ENCODE peak calls at places on chromosomes 16 and 17, in seven cellular contexts. Y, J, W, G, K, N and Q are unnamed samples.

GRCh38 chr16:1538804-1539520 is 5.5 kb downstream of the TMEM204 start:
- DNase-seq in G (no peak), K (no peak), Y (no peak), W (no peak), N (no peak), J (no peak), Q (no peak)

GRCh38 chr17:32806646-32807045 is 70.3 kb downstream of the MYO1D start:
- DNase-seq in Y (no peak), K (peak), G (no peak), W (no peak), J (no peak), N (no peak), Q (no peak)

GRCh38 chr16:83926726-83927397 is 26.2 kb upstream of the OSGIN1 start:
- DNase-seq in K (peak), J (peak), G (peak), W (peak), Y (peak), N (peak), Q (peak)

GRCh38 chr16:9033125-9033830 is 58.2 kb upstream of the HAPSTR1 start:
- DNase-seq in J (peak), G (peak), K (peak), W (no peak), N (peak), Y (peak), Q (no peak)

GRCh38 chr17:68533887-68534700 is 21.9 kb downstream of the PRKAR1A start:
- DNase-seq in N (no peak), Y (peak), J (no peak), G (no peak), W (no peak), K (peak), Q (no peak)

GRCh38 chr16:58026705-58027340 is 1.3 kb downstream of the MMP15 start:
- DNase-seq in K (no peak), W (no peak), Y (no peak), J (peak), G (no peak), N (no peak), Q (no peak)

GRCh38 chr16:24010440-24011089 is 174.8 kb downstream of the PRKCB start:
- DNase-seq in Y (peak), G (peak), N (peak), W (peak), K (peak), J (peak), Q (no peak)

GRCh38 chr17:7022791-7023571 is at the start of gene BCL6B:
- DNase-seq in G (no peak), Y (no peak), J (no peak), K (peak), N (no peak), W (no peak), Q (no peak)

GRCh38 chr16:50244504-50245416 is 21.6 kb upstream of the ADCY7 start:
- DNase-seq in Y (no peak), K (no peak), N (no peak), G (no peak), J (no peak), W (no peak), Q (no peak)

GRCh38 chr16:23869052-23869451 is 33.3 kb downstream of the PRKCB start:
- DNase-seq in K (no peak), N (no peak), G (no peak), J (no peak), Y (no peak), W (no peak), Q (no peak)

GRCh38 chr17:38735161-38735997 is 5.2 kb downstream of the CISD3 start:
- DNase-seq in Y (no peak), W (no peak), N (no peak), J (peak), G (peak), K (no peak), Q (peak)

GRCh38 chr16:84044108-84044488 is 1.5 kb upstream of the SLC38A8 start:
- DNase-seq in J (no peak), W (no peak), N (no peak), Y (peak), G (no peak), K (peak), Q (no peak)

GRCh38 chr16:15482068-15482747 is 47.8 kb downstream of the BMERB1 start:
- DNase-seq in W (peak), J (peak), K (peak), Y (peak), G (no peak), N (peak), Q (no peak)

GRCh38 chr17:29838961-29839360 is 91.1 kb downstream of the SSH2 start:
- DNase-seq in K (no peak), W (no peak), N (no peak), G (no peak), J (no peak), Y (peak), Q (no peak)

GRCh38 chr16:84597518-84598390 is 20.1 kb downstream of the COTL1 start:
- DNase-seq in N (no peak), G (no peak), Y (no peak), J (no peak), K (peak), W (no peak), Q (no peak)

GRCh38 chr16:54287018-54287757 is 601 bp upstream of the IRX3 start:
- DNase-seq in W (no peak), Y (no peak), G (no peak), N (peak), K (no peak), J (no peak), Q (no peak)

GRCh38 chr17:74757931-74758845 is 9.8 kb downstream of the NHERF1 start:
- DNase-seq in W (no peak), J (peak), Y (no peak), G (peak), N (peak), K (no peak), Q (no peak)

GRCh38 chr17:83173180-83173996 is 94.0 kb downstream of the METRNL start:
- DNase-seq in K (no peak), W (no peak), J (no peak), Y (no peak), G (no peak), N (no peak), Q (peak)

GRCh38 chr17:79388556-79389295 is 222.1 kb downstream of the RBFOX3 start:
- DNase-seq in J (peak), Y (peak), W (no peak), G (no peak), N (peak), K (peak), Q (peak)

GRCh38 chr17:80946449-80946848 is 45.2 kb upstream of the CHMP6 start:
- DNase-seq in N (no peak), J (no peak), W (no peak), K (no peak), Y (no peak), G (no peak), Q (no peak)

GRCh38 chr17:80945736-80946135 is 45.9 kb upstream of the CHMP6 start:
- DNase-seq in J (no peak), Y (no peak), W (no peak), N (no peak), G (no peak), K (no peak), Q (no peak)

GRCh38 chr17:80948091-80948960 is 43.3 kb upstream of the CHMP6 start:
- DNase-seq in G (no peak), N (no peak), K (no peak), J (no peak), W (no peak), Y (no peak), Q (no peak)

GRCh38 chr17:80948961-80949450 is 42.6 kb upstream of the CHMP6 start:
- DNase-seq in W (no peak), J (no peak), Y (no peak), N (no peak), K (no peak), G (no peak), Q (peak)

DNA sequence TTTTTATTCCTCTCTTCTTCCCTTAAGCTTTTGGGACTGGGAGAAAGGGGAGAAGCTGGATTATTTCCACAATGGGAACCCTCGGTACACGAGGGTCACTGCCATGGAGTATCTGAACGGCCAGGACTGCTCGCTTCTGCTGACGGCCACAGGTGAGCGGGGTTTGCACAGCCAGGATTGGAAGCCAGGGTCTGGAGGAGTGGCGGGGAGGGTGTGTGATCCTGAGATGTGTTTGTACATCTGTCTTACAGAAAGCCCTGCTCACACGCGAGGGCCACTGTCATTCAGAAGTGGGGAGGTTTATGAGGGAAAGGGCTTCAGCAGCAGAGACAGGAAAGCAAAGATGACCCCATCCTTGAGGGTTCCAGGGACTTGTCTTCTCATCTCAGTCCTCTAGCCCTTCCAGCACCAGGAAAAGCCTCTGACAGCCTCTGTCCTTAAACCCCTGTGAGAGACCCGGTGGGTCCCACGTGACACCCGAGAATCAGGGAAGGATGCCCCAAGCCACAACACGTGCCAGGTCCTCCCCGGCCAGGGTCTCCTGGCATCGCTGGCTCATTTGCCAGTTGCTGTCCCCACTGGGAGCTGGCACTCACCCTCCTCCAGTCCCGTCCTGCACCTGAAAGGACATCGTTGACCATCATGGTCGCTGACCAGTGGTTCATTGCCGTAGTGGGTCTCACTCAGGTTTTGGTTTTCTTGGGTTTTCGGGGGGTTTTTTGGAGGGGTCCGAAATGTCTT is 44.3 kb upstream of the CHMP6 start:
- DNase-seq in G (no peak), N (no peak), J (no peak), W (no peak), K (no peak), Y (no peak), Q (no peak)
- TF ChIP-seq POLR2A in G (no peak), N (no peak), J (no peak), W (no peak), K (no peak), Y (no peak), Q (no peak)

DNA sequence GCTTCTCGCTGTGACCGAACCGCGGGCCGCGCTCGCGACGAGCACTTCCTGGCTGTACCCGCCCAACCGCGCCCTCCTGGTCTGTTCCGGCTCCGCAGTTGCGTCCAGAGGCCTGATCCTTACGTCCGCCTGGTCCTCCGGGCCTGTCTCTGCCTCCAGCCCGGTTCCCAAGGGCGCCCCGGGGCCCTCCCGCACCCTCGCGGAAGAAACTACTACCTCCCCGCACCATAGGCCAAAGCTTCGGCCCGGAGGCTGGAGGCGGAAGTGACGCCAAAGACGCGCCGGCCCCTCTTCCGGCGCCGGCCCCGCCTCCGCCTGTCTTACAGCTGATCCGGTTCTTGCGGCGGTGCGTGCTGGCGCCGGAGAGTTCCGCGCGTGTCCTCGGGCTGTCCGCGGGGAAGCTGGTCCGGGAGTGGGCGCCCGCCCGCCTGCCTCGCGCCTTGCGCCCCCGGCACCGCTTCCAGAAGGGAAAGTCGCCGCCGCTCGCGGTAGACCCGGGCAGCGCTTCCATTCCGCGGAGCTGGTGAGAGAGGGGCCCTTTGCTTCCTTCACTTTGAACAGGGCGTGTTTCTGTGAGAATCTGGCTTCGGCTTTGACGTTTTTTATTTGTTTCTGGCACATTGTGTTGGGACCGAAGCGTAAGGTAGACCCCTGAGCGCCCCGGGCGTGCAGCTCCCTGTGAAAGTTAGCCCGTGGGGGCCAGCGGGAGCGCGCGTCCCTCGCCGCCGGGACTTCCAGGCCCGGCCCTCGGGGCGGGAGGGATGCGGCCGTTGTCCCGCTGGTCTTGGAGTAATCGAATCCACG is at the start of gene ZNF778:
- DNase-seq in G (peak), K (peak), W (peak), Y (peak), J (peak), N (peak), Q (peak)
- TF ChIP-seq POLR2A in G (peak), K (peak), W (peak), Y (peak), J (peak), N (peak), Q (peak)

GRCh38 chr16:30949655-30950515 is 1.0 kb downstream of the ORAI3 start:
- DNase-seq in G (peak), N (peak), Y (peak), J (peak), W (peak), K (peak), Q (no peak)
- TF ChIP-seq POLR2A in G (peak), N (peak), Y (peak), J (peak), W (peak), K (peak), Q (peak)

DNA sequence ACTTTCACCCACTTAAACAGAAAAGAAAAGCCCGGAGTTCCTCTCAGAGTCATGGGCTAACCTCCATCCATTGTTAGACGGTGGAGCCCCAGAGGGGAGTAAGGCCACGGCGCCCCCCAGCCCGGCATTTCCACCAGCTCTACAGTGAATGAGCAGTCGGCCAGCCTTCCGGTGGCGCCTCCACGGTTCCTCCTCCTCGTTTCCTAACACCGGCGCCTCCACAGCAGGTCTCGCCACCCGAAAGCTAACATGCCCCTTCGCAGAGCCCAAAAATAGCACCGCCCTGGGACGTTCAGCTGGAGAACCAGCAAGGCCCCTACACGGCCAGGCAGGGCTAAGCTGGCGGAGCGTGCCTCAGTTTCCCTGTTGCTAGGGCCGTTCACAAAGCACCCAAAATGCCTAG is 858 bp downstream of the MMD start:
- DNase-seq in W (no peak), N (peak), Y (no peak), G (peak), K (no peak), J (peak), Q (no peak)
- TF ChIP-seq POLR2A in W (no peak), N (no peak), Y (no peak), G (no peak), K (no peak), J (no peak), Q (no peak)

DNA sequence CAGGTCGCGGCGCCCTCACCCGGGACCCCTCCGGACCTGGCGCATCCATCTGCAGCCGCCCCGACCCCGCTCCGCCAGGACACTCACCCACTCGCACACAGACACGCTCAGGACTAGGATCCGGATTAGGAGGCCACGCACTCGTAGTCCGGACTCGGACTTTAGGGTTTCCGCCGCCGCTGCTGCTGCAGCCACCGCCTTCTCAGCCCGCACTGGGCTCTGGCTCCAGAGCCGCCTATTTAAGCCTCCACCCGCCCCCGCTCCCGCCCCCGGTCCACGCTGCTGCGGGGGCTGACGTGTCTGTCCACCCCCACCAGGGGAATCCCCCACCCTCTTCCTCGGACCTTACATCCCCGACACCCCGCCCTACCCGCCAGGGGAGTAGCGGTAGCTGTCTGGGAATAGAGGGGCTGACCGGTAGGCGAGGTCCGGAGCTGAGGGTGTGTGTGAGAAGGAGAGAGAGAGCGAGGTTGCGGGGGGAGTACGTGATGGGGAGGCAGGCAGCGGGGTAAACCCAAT is at the start of gene RRAD:
- DNase-seq in K (peak), J (peak), W (peak), Y (peak), G (no peak), N (no peak), Q (no peak)
- TF ChIP-seq POLR2A in K (no peak), J (no peak), W (peak), Y (peak), G (no peak), N (no peak), Q (no peak)